ENCODE peak calls at places on chromosomes 11 and 22, in four cellular contexts. S is aorta, W is osteoblast, N is A549. V is an unnamed sample.

GRCh38 chr11:123562166-123562565 is 92.3 kb downstream of the SCN3B start:
- DNase-seq in W (peak; percentile 15), N (no peak), S (no peak), V (no peak)

GRCh38 chr11:1654388-1655167 is 25.0 kb downstream of the KRTAP5-5 start:
- DNase-seq in W (peak; percentile 82), N (no peak), S (no peak), V (peak; percentile 38)

GRCh38 chr11:34234086-34234740 is 123.6 kb downstream of the ABTB2 start:
- DNase-seq in W (peak; percentile 68), S (no peak), N (no peak), V (no peak)

GRCh38 chr11:83403990-83404389 is 117.8 kb upstream of the CCDC90B start:
- DNase-seq in N (no peak), W (no peak), S (no peak), V (no peak)

GRCh38 chr11:56783448-56784041 is 35.0 kb upstream of the OR9G4 start:
- DNase-seq in S (no peak), W (peak; percentile 53), N (peak; percentile 25), V (no peak)

GRCh38 chr11:44978961-44979331 is 28.3 kb upstream of the TP53I11 start:
- DNase-seq in W (no peak), S (no peak), N (peak; percentile 63), V (no peak)

GRCh38 chr11:288328-289144 is at the start of gene PGGHG:
- DNase-seq in S (peak; percentile 93), W (peak; percentile 99), N (peak; percentile 86), V (peak; percentile 85)

GRCh38 chr11:19380375-19380774 is 139.6 kb upstream of the E2F8 start:
- DNase-seq in W (peak; percentile 91), N (peak; percentile 46), S (no peak), V (no peak)

GRCh38 chr22:36239150-36239400 is 252 bp downstream of the APOL2 start:
- DNase-seq in S (no peak), W (no peak), N (peak; percentile 5), V (no peak)

GRCh38 chr11:36254739-36255138 is 34.5 kb downstream of the COMMD9 start:
- DNase-seq in N (no peak), S (no peak), W (no peak), V (no peak)

GRCh38 chr11:85742348-85742747 is 56.4 kb upstream of the CCDC89 start:
- DNase-seq in S (no peak), N (no peak), W (no peak), V (no peak)

GRCh38 chr22:22799561-22799960 is 88.1 kb upstream of the IGLL5 start:
- DNase-seq in W (no peak), N (no peak), S (no peak), V (no peak)

GRCh38 chr11:134048028-134048427 is 20.8 kb upstream of the JAM3 start:
- DNase-seq in N (no peak), S (peak; percentile 21), W (peak; percentile 52), V (no peak)
- H3K4me3 ChIP-seq in N (no peak overlapping the region), S (no peak overlapping the region), W (no peak overlapping the region), V (peak overlapping the region; percentile 3)

GRCh38 chr11:73314121-73314948 is 6.3 kb downstream of the ARHGEF17 start:
- DNase-seq in W (peak; percentile 93), S (peak; percentile 84), N (no peak), V (no peak)

GRCh38 chr11:73313652-73314051 is 5.6 kb downstream of the ARHGEF17 start:
- DNase-seq in N (no peak), S (no peak), W (no peak), V (no peak)

GRCh38 chr11:73317373-73317772 is 9.3 kb downstream of the ARHGEF17 start:
- DNase-seq in N (no peak), S (peak; percentile 95), W (peak; percentile 80), V (no peak)

GRCh38 chr11:73316422-73316821 is 8.3 kb downstream of the ARHGEF17 start:
- DNase-seq in W (no peak), S (no peak), N (no peak), V (no peak)

GRCh38 chr11:73315288-73316020 is 7.4 kb downstream of the ARHGEF17 start:
- DNase-seq in W (no peak), S (peak; percentile 84), N (no peak), V (no peak)
- H3K4me3 ChIP-seq in W (peak overlapping the region; percentile 89), S (no peak overlapping the region), N (no peak overlapping the region), V (peak overlapping the region; percentile 1)

GRCh38 chr11:10295056-10295901 is 1.3 kb upstream of the SBF2 start:
- DNase-seq in N (no peak), S (no peak), W (no peak), V (no peak)
- H3K4me3 ChIP-seq in N (peak overlapping the region; percentile 75), S (no peak overlapping the region), W (peak overlapping the region; percentile 91), V (peak overlapping the region; percentile 92)

GRCh38 chr22:27992294-27993165 is 73.5 kb upstream of the PITPNB start:
- DNase-seq in N (no peak), W (no peak), S (peak; percentile 71), V (peak; percentile 54)
- H3K4me3 ChIP-seq in N (no peak overlapping the region), W (no peak overlapping the region), S (no peak overlapping the region), V (no peak overlapping the region)

DNA sequence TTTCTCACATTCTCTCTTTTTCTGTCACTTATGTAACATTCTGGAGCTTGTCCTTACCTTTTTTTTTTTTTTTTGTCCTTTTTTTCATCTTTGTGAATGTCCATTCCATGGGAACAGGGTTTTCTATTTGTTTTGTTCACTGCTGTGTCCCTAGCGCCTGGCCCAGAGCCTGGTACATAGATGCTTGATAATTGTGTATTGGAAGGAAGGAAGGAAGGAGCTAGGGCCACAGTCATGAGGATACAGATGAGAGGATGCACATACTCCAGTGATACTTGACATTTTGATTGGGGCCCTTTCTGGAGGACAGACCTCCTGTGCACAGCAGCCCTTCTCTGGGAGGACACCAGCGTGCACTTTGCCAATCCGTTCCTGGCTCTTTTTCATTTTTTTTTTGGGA is 68.9 kb downstream of the KIAA1671 start:
- DNase-seq in S (no peak), W (no peak), N (no peak), V (no peak)
- H3K4me3 ChIP-seq in S (no peak overlapping the region), W (no peak overlapping the region), N (no peak overlapping the region), V (no peak overlapping the region)

DNA sequence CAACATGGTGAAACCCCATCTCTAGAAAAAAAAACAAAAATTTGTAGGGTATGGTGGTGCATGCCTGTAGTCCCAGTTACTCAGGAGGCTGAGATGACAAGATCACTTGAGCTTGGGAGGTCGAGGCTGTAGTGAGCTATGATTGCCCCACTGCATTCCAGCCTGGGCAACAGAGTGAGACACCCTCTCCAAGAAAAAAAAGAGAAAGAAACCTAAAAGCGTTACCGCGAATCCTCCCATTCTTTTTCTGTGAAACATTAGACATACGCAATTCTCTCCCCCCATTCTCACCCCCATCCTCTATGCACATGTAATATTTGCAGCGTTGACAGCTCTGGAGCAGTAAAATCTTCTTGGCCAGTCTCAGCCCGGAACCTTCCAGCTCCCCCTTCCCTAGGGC is 2.1 kb downstream of the LRP4 start:
- DNase-seq in S (no peak), N (no peak), W (no peak), V (no peak)
- H3K4me3 ChIP-seq in S (no peak overlapping the region), N (peak overlapping the region; percentile 55), W (peak overlapping the region; percentile 67), V (peak overlapping the region; percentile 63)

DNA sequence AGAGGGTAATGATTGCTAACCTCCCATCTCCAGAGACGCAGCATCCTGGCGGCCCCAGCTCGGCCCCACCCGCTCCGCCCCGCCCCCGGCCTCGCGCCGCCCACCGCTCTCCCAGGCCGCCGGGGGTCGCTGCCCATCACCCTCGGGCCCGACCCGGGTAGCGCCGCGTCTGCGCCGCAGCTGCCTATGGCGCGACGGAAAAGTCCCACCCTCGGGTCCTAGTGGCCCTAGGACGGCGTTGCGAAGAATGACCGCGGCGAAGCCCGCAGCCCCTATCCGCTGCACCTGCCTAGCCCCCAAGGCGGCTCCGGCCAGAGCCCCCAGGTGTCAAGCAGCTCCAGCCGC is 457 bp downstream of the CPSF7 start:
- DNase-seq in N (peak; percentile 58), S (peak; percentile 90), W (peak; percentile 85), V (no peak)
- H3K4me3 ChIP-seq in N (peak overlapping the region; percentile 82), S (peak overlapping the region; percentile 99), W (peak overlapping the region; percentile 95), V (peak overlapping the region; percentile 86)

GRCh38 chr22:46537946-46538815 is 761 bp upstream of the CELSR1 start:
- DNase-seq in W (peak; percentile 95), N (peak; percentile 46), S (no peak), V (no peak)

GRCh38 chr22:46535876-46536558 is 1.4 kb downstream of the CELSR1 start:
- DNase-seq in S (no peak), W (peak; percentile 84), N (no peak), V (no peak)

GRCh38 chr22:46538816-46539163 is 1.4 kb upstream of the CELSR1 start:
- DNase-seq in W (peak; percentile 98), N (no peak), S (no peak), V (no peak)

GRCh38 chr22:46536559-46537220 is 730 bp downstream of the CELSR1 start:
- DNase-seq in N (no peak), S (no peak), W (peak; percentile 91), V (no peak)

GRCh38 chr22:46537221-46537945 is at the start of gene CELSR1:
- DNase-seq in S (peak; percentile 74), N (peak; percentile 72), W (no peak), V (no peak)
- H3K4me3 ChIP-seq in S (peak within 1 kb of the TSS; percentile 14), N (peak within 1 kb of the TSS; percentile 78), W (peak within 1 kb of the TSS; percentile 55), V (peak within 1 kb of the TSS; percentile 63)

GRCh38 chr11:8080069-8080670 is 841 bp upstream of the TUB start:
- DNase-seq in N (no peak), S (no peak), W (no peak), V (no peak)
- H3K4me3 ChIP-seq in N (peak overlapping the region; percentile 80), S (no peak overlapping the region), W (peak overlapping the region; percentile 77), V (peak overlapping the region; percentile 71)

V was measured in suprapubic skin.